ENCODE peak calls at places on chromosomes 6 and 20, in six cellular contexts. B is neuronal stem cell; S is CD4-positive, CD25-positive, alpha-beta regulatory T cell; F is astrocyte; X is A549; Y is colonic mucosa. I is an unnamed sample.

GRCh38 chr20:48463096-48463710 is 364.6 kb downstream of the PREX1 start:
- DNase-seq in B (no peak), S (no peak), F (no peak), X (no peak), Y (no peak), I (no peak)

GRCh38 chr6:164415832-164416563 is 893.4 kb downstream of the C6orf118 start:
- DNase-seq in B (peak), S (no peak), F (no peak), X (no peak), Y (no peak), I (peak)

GRCh38 chr6:52016918-52017748 is 70.3 kb downstream of the PKHD1 start:
- DNase-seq in B (no peak), S (no peak), F (no peak), X (no peak), Y (no peak), I (no peak)

GRCh38 chr20:49561256-49561655 is 6.7 kb downstream of the PTGIS start:
- DNase-seq in B (no peak), S (no peak), F (no peak), X (no peak), Y (no peak), I (no peak)

GRCh38 chr6:80211295-80211694 is 104.8 kb downstream of the BCKDHB start:
- DNase-seq in B (no peak), S (no peak), F (peak), X (no peak), Y (no peak), I (peak)

GRCh38 chr6:145749632-145750031 is 14.3 kb upstream of the EPM2A start:
- DNase-seq in B (no peak), S (no peak), F (peak), X (no peak), Y (no peak), I (peak)

GRCh38 chr6:107353773-107354382 is 105.5 kb downstream of the PDSS2 start:
- DNase-seq in B (no peak), S (no peak), F (no peak), X (no peak), Y (no peak), I (peak)

GRCh38 chr20:53712212-53712977 is 118.8 kb upstream of the ZNF217 start:
- DNase-seq in B (no peak), S (no peak), F (no peak), X (no peak), Y (no peak), I (no peak)

GRCh38 chr6:129733290-129733689 is 23.3 kb upstream of the ARHGAP18 start:
- DNase-seq in B (no peak), S (no peak), F (no peak), X (no peak), Y (no peak), I (no peak)

GRCh38 chr20:4959582-4959981 is 41.7 kb downstream of the SLC23A2 start:
- DNase-seq in B (no peak), S (no peak), F (no peak), X (no peak), Y (no peak), I (no peak)

GRCh38 chr6:25279748-25280616 is 808 bp downstream of the CARMIL1 start:
- DNase-seq in B (peak), S (no peak), F (no peak), X (peak), Y (peak), I (no peak)

GRCh38 chr6:146337376-146337775 is 206.3 kb upstream of the RAB32 start:
- DNase-seq in B (no peak), S (no peak), F (no peak), X (no peak), Y (no peak), I (no peak)

GRCh38 chr6:155943635-155944034 is 488.0 kb upstream of the NOX3 start:
- DNase-seq in B (no peak), S (no peak), F (peak), X (no peak), Y (no peak), I (no peak)

GRCh38 chr6:139378882-139379341 is 4.5 kb upstream of the CITED2 start:
- DNase-seq in B (no peak), S (no peak), F (peak), X (peak), Y (no peak), I (peak)

GRCh38 chr6:91299544-91300491 is 712.9 kb upstream of the MAP3K7 start:
- DNase-seq in B (peak), S (no peak), F (peak), X (no peak), Y (peak), I (peak)

GRCh38 chr6:26482338-26482737 is 17.8 kb upstream of the BTN1A1 start:
- DNase-seq in B (no peak), S (no peak), F (no peak), X (no peak), Y (no peak), I (no peak)

GRCh38 chr6:7535498-7535897 is 6.0 kb upstream of the DSP start:
- DNase-seq in B (no peak), S (no peak), F (peak), X (no peak), Y (no peak), I (peak)

GRCh38 chr6:34318492-34319470 is 70.0 kb upstream of the SMIM29 start:
- DNase-seq in B (no peak), S (no peak), F (no peak), X (no peak), Y (no peak), I (no peak)

GRCh38 chr6:23559587-23560343 is 566.2 kb upstream of the NRSN1 start:
- DNase-seq in B (no peak), S (no peak), F (no peak), X (no peak), Y (peak), I (no peak)

GRCh38 chr20:43583982-43584432 is 6.7 kb upstream of the IFT52 start:
- DNase-seq in B (no peak), S (no peak), F (peak), X (no peak), Y (peak), I (peak)

GRCh38 chr20:1707588-1708449 is 50.2 kb upstream of the SIRPG start:
- DNase-seq in B (no peak), S (no peak), F (no peak), X (no peak), Y (no peak), I (no peak)

GRCh38 chr20:63472159-63472811 is at the start of gene KCNQ2:
- DNase-seq in B (no peak), S (no peak), F (no peak), X (no peak), Y (no peak), I (no peak)
- H3K4me3 ChIP-seq in B (peak), S (no peak), F (no peak), X (peak), Y (no peak), I (no peak)

GRCh38 chr6:166950443-166950821 is 5.9 kb downstream of the RNASET2 start:
- DNase-seq in B (no peak), S (no peak), F (no peak), X (no peak), Y (no peak), I (no peak)
- H3K4me3 ChIP-seq in B (peak), S (peak), F (no peak), X (no peak), Y (no peak), I (no peak)

GRCh38 chr6:42405025-42405424 is 46.7 kb downstream of the TRERF1 start:
- DNase-seq in B (no peak), S (no peak), F (peak), X (no peak), Y (no peak), I (peak)

GRCh38 chr6:42406296-42407280 is 45.1 kb downstream of the TRERF1 start:
- DNase-seq in B (no peak), S (no peak), F (peak), X (no peak), Y (no peak), I (peak)

GRCh38 chr6:42403415-42403814 is 48.3 kb downstream of the TRERF1 start:
- DNase-seq in B (no peak), S (no peak), F (peak), X (no peak), Y (peak), I (peak)

GRCh38 chr6:42403831-42404230 is 47.9 kb downstream of the TRERF1 start:
- DNase-seq in B (no peak), S (no peak), F (no peak), X (no peak), Y (no peak), I (no peak)

GRCh38 chr6:42404494-42404893 is 47.2 kb downstream of the TRERF1 start:
- DNase-seq in B (no peak), S (no peak), F (peak), X (peak), Y (peak), I (peak)
- H3K4me3 ChIP-seq in B (no peak), S (no peak), F (peak), X (no peak), Y (no peak), I (no peak)

DNA sequence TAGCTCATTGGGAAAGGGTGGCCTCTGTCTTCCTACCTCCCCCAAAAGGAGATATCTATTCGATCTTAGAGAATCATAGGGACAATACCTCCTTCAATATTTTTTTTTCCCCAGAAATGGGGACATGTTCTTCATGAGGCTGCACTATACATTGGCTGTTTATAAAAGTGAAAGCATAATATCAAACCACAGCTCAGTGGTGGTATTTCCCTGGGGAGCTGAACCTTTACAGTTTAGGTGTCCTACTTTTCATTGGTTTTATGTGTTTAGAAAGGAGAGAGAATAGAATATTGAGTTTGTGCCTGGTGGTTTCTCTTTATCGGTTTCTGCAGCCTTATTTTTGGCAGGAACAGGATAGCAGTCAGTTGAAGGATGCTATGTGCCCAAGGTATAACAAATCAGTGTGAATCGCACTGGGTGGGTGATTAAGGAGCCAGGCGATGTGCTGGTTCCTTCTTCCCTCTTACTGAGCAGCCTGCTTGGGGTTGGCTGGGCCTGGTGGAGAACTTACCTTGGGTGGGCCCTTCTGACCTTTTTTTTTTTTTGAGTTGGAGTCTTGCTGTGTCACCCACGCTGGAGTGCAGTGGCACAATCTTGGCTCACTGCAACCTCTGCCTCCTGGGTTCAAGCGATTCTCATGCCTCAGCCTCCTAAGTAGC is 25.2 kb downstream of the UST start:
- DNase-seq in B (no peak), S (no peak), F (no peak), X (no peak), Y (no peak), I (peak)
- H3K4me3 ChIP-seq in B (no peak), S (no peak), F (no peak), X (no peak), Y (no peak), I (no peak)